ENCODE peak calls at places on chromosomes 3 and 15, in five cellular contexts. One of them, this sample, is unnamed.

GRCh38 chr15:69780374-69780773 is 317.3 kb downstream of the TLE3 start:
- DNase-seq in NCI-H1694: no peak
- DNase-seq in T-helper 9 cell: no peak
- DNase-seq in caudate nucleus: no peak
- DNase-seq in GM10248: no peak
- DNase-seq in this sample: no peak

GRCh38 chr15:36612063-36612788 is 32.8 kb downstream of the CDIN1 start:
- DNase-seq in NCI-H1694: no peak
- DNase-seq in T-helper 9 cell: no peak
- DNase-seq in caudate nucleus: no peak
- DNase-seq in GM10248: no peak
- DNase-seq in this sample: no peak

GRCh38 chr3:11757441-11757875 is 89.2 kb downstream of the TAMM41 start:
- DNase-seq in NCI-H1694: no peak
- DNase-seq in T-helper 9 cell: no peak
- DNase-seq in caudate nucleus: no peak
- DNase-seq in GM10248: no peak
- DNase-seq in this sample: no peak

GRCh38 chr3:54121404-54122045 is 827 bp upstream of the CACNA2D3 start:
- DNase-seq in NCI-H1694: no peak
- DNase-seq in T-helper 9 cell: no peak
- DNase-seq in caudate nucleus: peak
- DNase-seq in GM10248: no peak
- DNase-seq in this sample: no peak

GRCh38 chr3:195896361-195897080 is 11.8 kb downstream of the TNK2 start:
- DNase-seq in NCI-H1694: no peak
- DNase-seq in T-helper 9 cell: no peak
- DNase-seq in caudate nucleus: peak
- DNase-seq in GM10248: no peak
- DNase-seq in this sample: no peak

GRCh38 chr3:145750657-145751056 is 410.3 kb downstream of the PLOD2 start:
- DNase-seq in NCI-H1694: no peak
- DNase-seq in T-helper 9 cell: no peak
- DNase-seq in caudate nucleus: no peak
- DNase-seq in GM10248: no peak
- DNase-seq in this sample: no peak

GRCh38 chr3:47916201-47916600 is 100.0 kb downstream of the MAP4 start:
- DNase-seq in NCI-H1694: no peak
- DNase-seq in T-helper 9 cell: no peak
- DNase-seq in caudate nucleus: no peak
- DNase-seq in GM10248: no peak
- DNase-seq in this sample: no peak

GRCh38 chr3:123602325-123602724 is 17.5 kb upstream of the HACD2 start:
- DNase-seq in NCI-H1694: no peak
- DNase-seq in T-helper 9 cell: no peak
- DNase-seq in caudate nucleus: no peak
- DNase-seq in GM10248: no peak
- DNase-seq in this sample: no peak

GRCh38 chr3:100352296-100353178 is 18.0 kb downstream of the NIT2 start:
- DNase-seq in NCI-H1694: no peak
- DNase-seq in T-helper 9 cell: no peak
- DNase-seq in caudate nucleus: no peak
- DNase-seq in GM10248: no peak
- DNase-seq in this sample: no peak

GRCh38 chr3:63967675-63968611 is 55.4 kb downstream of the PSMD6 start:
- DNase-seq in NCI-H1694: peak
- DNase-seq in T-helper 9 cell: peak
- DNase-seq in caudate nucleus: no peak
- DNase-seq in GM10248: no peak
- DNase-seq in this sample: no peak

GRCh38 chr3:14822875-14823807 is 4.4 kb downstream of the FGD5 start:
- DNase-seq in NCI-H1694: no peak
- DNase-seq in T-helper 9 cell: no peak
- DNase-seq in caudate nucleus: no peak
- DNase-seq in GM10248: no peak
- DNase-seq in this sample: no peak

GRCh38 chr15:39110336-39110735 is 470.5 kb upstream of the THBS1 start:
- DNase-seq in NCI-H1694: no peak
- DNase-seq in T-helper 9 cell: no peak
- DNase-seq in caudate nucleus: no peak
- DNase-seq in GM10248: no peak
- DNase-seq in this sample: no peak

GRCh38 chr15:56523521-56523920 is 58.6 kb upstream of the MNS1 start:
- DNase-seq in NCI-H1694: no peak
- DNase-seq in T-helper 9 cell: no peak
- DNase-seq in caudate nucleus: no peak
- DNase-seq in GM10248: no peak
- DNase-seq in this sample: no peak

GRCh38 chr3:183988216-183988790 is 29.4 kb downstream of the ABCC5 start:
- DNase-seq in NCI-H1694: no peak
- DNase-seq in T-helper 9 cell: no peak
- DNase-seq in caudate nucleus: no peak
- DNase-seq in GM10248: no peak
- DNase-seq in this sample: no peak

GRCh38 chr15:67836477-67836876 is 3.4 kb downstream of the RNU6-1 start:
- DNase-seq in NCI-H1694: peak
- DNase-seq in T-helper 9 cell: no peak
- DNase-seq in caudate nucleus: peak
- DNase-seq in GM10248: no peak
- DNase-seq in this sample: no peak

GRCh38 chr3:156723182-156723619 is 48.8 kb downstream of the TIPARP start:
- DNase-seq in NCI-H1694: no peak
- DNase-seq in T-helper 9 cell: no peak
- DNase-seq in caudate nucleus: no peak
- DNase-seq in GM10248: no peak
- DNase-seq in this sample: no peak

GRCh38 chr3:186414735-186415419 is 52.8 kb upstream of the DGKG start:
- DNase-seq in NCI-H1694: no peak
- DNase-seq in T-helper 9 cell: no peak
- DNase-seq in caudate nucleus: peak
- DNase-seq in GM10248: no peak
- DNase-seq in this sample: no peak

GRCh38 chr3:187809979-187810568 is 64.8 kb upstream of the BCL6 start:
- DNase-seq in NCI-H1694: no peak
- DNase-seq in T-helper 9 cell: no peak
- DNase-seq in caudate nucleus: no peak
- DNase-seq in GM10248: no peak
- DNase-seq in this sample: no peak

GRCh38 chr15:79769081-79769481 is 127.7 kb downstream of the MTHFS start:
- DNase-seq in NCI-H1694: peak
- DNase-seq in T-helper 9 cell: no peak
- DNase-seq in caudate nucleus: no peak
- DNase-seq in GM10248: no peak
- DNase-seq in this sample: no peak

GRCh38 chr15:31802761-31803160 is 227.6 kb upstream of the CHRNA7 start:
- DNase-seq in NCI-H1694: no peak
- DNase-seq in T-helper 9 cell: no peak
- DNase-seq in caudate nucleus: no peak
- DNase-seq in GM10248: no peak
- DNase-seq in this sample: no peak

GRCh38 chr3:129831503-129831902 is 62.0 kb downstream of the TMCC1 start:
- DNase-seq in NCI-H1694: no peak
- DNase-seq in T-helper 9 cell: no peak
- DNase-seq in caudate nucleus: no peak
- DNase-seq in GM10248: no peak
- DNase-seq in this sample: no peak

GRCh38 chr3:185815391-185816282 is 9.2 kb downstream of the IGF2BP2 start:
- DNase-seq in NCI-H1694: no peak
- DNase-seq in T-helper 9 cell: no peak
- DNase-seq in caudate nucleus: no peak
- DNase-seq in GM10248: no peak
- DNase-seq in this sample: no peak

GRCh38 chr3:13197795-13198194 is 124.6 kb upstream of the IQSEC1 start:
- DNase-seq in NCI-H1694: no peak
- DNase-seq in T-helper 9 cell: no peak
- DNase-seq in caudate nucleus: no peak
- DNase-seq in GM10248: no peak
- DNase-seq in this sample: no peak

GRCh38 chr3:189824629-189825312 is 193.6 kb downstream of the TP63 start:
- DNase-seq in NCI-H1694: peak
- DNase-seq in T-helper 9 cell: no peak
- DNase-seq in caudate nucleus: no peak
- DNase-seq in GM10248: no peak
- DNase-seq in this sample: no peak

GRCh38 chr15:52523192-52523591 is 5.5 kb downstream of the MYO5A start:
- DNase-seq in NCI-H1694: no peak
- DNase-seq in T-helper 9 cell: no peak
- DNase-seq in caudate nucleus: no peak
- DNase-seq in GM10248: no peak
- DNase-seq in this sample: no peak

GRCh38 chr3:17583530-17583929 is 158.9 kb downstream of the TBC1D5 start:
- DNase-seq in NCI-H1694: no peak
- DNase-seq in T-helper 9 cell: no peak
- DNase-seq in caudate nucleus: no peak
- DNase-seq in GM10248: no peak
- DNase-seq in this sample: no peak

GRCh38 chr15:54803139-54803808 is 393.5 kb downstream of the RSL24D1 start:
- DNase-seq in NCI-H1694: no peak
- DNase-seq in T-helper 9 cell: no peak
- DNase-seq in caudate nucleus: no peak
- DNase-seq in GM10248: no peak
- DNase-seq in this sample: peak

GRCh38 chr15:45279024-45279697 is 27.1 kb downstream of the SLC28A2 start:
- DNase-seq in NCI-H1694: peak
- DNase-seq in T-helper 9 cell: peak
- DNase-seq in caudate nucleus: peak
- DNase-seq in GM10248: peak
- DNase-seq in this sample: peak